ENCODE peak calls at places on chromosome X, in five cellular contexts. U, D, G, P and Q are unnamed samples.

GRCh38 chrX:85109235-85109634 is 105.6 kb downstream of the APOOL start:
- DNase-seq in U (peak; percentile 62), G (no peak), D (peak; percentile 34), P (peak; percentile 2), Q (no peak)

GRCh38 chrX:95346854-95347253 is 1337.8 kb upstream of the DIAPH2 start:
- DNase-seq in P (no peak), G (no peak), U (peak; percentile 8), D (no peak), Q (no peak)

GRCh38 chrX:83916525-83916924 is 55.6 kb downstream of the CYLC1 start:
- DNase-seq in U (peak; percentile 39), G (no peak), D (peak; percentile 3), P (no peak), Q (no peak)

GRCh38 chrX:434946-435345 is 48.2 kb upstream of the PPP2R3B start:
- DNase-seq in U (no peak), P (no peak), D (no peak), G (no peak), Q (no peak)

GRCh38 chrX:97238632-97239031 is 354.9 kb downstream of the RPA4 start:
- DNase-seq in G (no peak), P (no peak), D (no peak), U (peak; percentile 15), Q (no peak)

GRCh38 chrX:70675284-70675683 is 230.6 kb downstream of the DLG3 start:
- DNase-seq in G (no peak), P (no peak), D (no peak), U (no peak), Q (no peak)

GRCh38 chrX:53262918-53263394 is 18.4 kb downstream of the IQSEC2 start:
- DNase-seq in P (no peak), U (no peak), G (no peak), D (peak; percentile 81), Q (no peak)

GRCh38 chrX:22968494-22968893 is 31.3 kb upstream of the DDX53 start:
- DNase-seq in G (no peak), D (no peak), U (peak; percentile 41), P (no peak), Q (no peak)

GRCh38 chrX:123184199-123184857 is at the start of gene GRIA3:
- DNase-seq in P (no peak), U (peak; percentile 44), G (no peak), D (no peak), Q (no peak)

GRCh38 chrX:9676738-9677097 is 88.9 kb downstream of the GPR143 start:
- DNase-seq in P (no peak), U (no peak), D (no peak), G (no peak), Q (no peak)

GRCh38 chrX:9671998-9672397 is 93.6 kb downstream of the GPR143 start:
- DNase-seq in P (no peak), D (no peak), G (no peak), U (no peak), Q (no peak)

GRCh38 chrX:9677098-9677739 is 88.4 kb downstream of the GPR143 start:
- DNase-seq in U (no peak), D (no peak), P (peak; percentile 28), G (no peak), Q (peak; percentile 25)

GRCh38 chrX:9678215-9678980 is 87.2 kb downstream of the GPR143 start:
- DNase-seq in D (no peak), G (no peak), P (no peak), U (no peak), Q (no peak)

DNA sequence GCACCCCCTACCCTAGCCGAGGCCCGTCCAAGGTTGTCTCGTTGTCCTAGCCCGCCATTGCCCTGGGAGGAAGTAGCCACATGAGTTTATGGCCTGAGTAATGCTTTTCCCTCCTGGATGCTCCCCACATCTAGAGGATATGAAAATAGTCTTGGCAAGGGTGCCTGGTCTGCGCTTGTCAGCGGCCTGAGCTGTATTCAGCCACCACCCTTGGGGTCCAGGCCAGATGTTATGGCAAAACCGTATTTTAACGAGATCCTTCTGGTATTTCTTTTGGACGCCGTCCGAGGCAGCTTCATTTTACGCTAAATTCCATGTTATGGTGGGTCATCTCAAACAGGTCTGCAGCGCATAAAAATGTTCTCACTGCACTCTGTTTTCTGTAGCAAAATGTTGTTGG is 89.3 kb downstream of the GPR143 start:
- DNase-seq in U (no peak), D (no peak), P (no peak), G (no peak), Q (no peak)
- TF ChIP-seq POLR2AphosphoS5 in U (no peak), D (no peak), P (no peak), G (no peak), Q (no peak)

GRCh38 chrX:112367065-112367464 is 284.5 kb upstream of the TRPC5 start:
- DNase-seq in U (no peak), G (no peak), P (no peak), D (no peak), Q (no peak)

GRCh38 chrX:112368371-112368770 is 285.8 kb upstream of the TRPC5 start:
- DNase-seq in D (no peak), U (peak; percentile 33), P (no peak), G (no peak), Q (no peak)
- TF ChIP-seq POLR2AphosphoS5 in D (no peak), U (no peak), P (no peak), G (no peak), Q (no peak)

DNA sequence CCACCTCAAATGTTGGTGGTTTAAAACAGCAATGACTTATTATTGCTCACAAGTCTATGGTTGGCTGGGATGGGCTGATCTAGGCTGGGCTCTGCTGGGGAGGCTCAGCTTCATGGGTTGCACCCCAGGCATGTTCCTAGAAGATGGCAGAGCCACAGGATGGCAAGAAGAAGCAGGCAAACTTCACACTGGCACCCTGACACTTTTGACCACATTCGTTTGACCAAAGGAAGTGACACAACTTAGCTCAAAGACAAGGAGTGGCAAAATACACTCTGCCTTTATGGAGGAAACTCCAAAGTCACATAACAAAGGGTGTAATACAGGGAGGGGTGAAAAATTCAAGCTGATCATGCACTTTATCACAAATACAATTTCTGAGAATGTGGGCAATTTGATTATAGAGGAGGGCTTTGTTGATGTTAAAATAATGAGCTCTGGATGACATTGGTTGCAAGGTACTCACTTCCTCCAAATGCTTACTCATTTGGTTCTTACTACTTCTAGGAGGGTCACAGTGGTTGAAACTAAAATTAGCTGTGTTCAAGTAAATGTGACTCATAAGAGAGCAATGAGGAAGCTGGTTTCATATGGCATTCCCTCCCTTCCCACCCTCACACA is 249.2 kb upstream of the RPS6KA3 start:
- DNase-seq in U (no peak), D (peak; percentile 57), G (no peak), P (no peak), Q (peak; percentile 4)
- TF ChIP-seq POLR2AphosphoS5 in U (no peak), D (no peak), G (no peak), P (no peak), Q (peak; percentile 12)

GRCh38 chrX:12971282-12972003 is 3.5 kb upstream of the TMSB4X start:
- DNase-seq in P (no peak), G (no peak), U (no peak), D (peak; percentile 74), Q (no peak)
- TF ChIP-seq POLR2AphosphoS5 in P (no peak), G (no peak), U (no peak), D (no peak), Q (no peak)

GRCh38 chrX:1493877-1494510 is 41.3 kb upstream of the ASMTL start:
- DNase-seq in P (no peak), G (no peak), U (no peak), D (peak; percentile 89), Q (no peak)
- TF ChIP-seq POLR2AphosphoS5 in P (peak; percentile 82), G (no peak), U (no peak), D (no peak), Q (no peak)

DNA sequence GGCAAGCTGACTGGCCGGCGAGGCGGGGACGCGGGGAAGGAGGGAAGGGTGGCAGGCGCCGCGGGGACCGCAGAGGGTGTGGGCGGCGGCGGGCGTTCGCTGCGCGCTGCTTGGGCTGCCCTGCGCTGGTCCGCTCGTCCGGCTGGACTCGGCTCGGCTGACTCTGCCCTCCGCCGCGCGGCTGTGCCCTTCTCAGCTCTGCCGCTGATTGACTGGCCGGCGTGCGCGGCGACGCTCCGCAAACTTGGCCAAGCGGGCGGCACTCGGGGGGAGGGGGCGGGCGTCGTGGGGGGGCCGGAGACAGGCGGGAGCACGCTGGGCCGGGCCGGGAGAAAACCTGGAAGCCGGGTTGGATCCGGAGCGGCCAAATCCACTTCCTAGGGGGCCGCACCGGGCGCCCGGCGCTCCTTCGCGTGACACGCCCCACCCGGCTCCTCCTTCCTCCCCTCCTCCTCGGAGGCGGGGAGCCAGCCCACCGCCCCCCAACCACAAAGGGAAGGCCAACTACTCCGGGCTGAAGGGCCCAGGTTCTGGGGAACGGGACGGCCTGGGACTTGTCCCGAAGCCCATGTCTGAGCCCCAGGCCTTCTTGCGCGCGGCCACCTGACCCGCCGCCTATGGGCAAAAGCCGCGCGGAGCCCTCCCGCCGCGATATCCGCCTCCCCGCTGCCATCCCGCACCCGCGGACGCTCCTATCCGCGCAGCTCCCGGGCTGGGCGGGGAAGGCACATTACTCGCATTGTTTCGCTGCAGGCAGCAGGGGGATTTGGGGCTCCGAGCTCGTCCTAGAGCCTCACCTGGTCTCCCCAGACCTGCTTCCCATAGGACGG is at the start of gene GPC4:
- DNase-seq in G (no peak), P (peak; percentile 9), D (no peak), U (peak; percentile 86), Q (peak; percentile 56)
- TF ChIP-seq POLR2AphosphoS5 in G (no peak), P (no peak), D (no peak), U (peak; percentile 53), Q (no peak)